ENCODE peak calls at places on chromosomes 4 and X, in six cellular contexts. R is activated naive CD4-positive, alpha-beta T cell treated with anti-CD3 and anti-CD28 coated beads, Interleukin-2, amount 10 ng/mL, durations not matched to agents 7 days and 5 days; E is ascending aorta; O is cardiac muscle cell; K is hippocampal formation; S is retina. D is an unnamed sample.

GRCh38 chr4:136946307-136946907 is 585.9 kb downstream of the PCDH18 start:
- DNase-seq in E (no peak), O (no peak), R (no peak), K (no peak), S (no peak), D (no peak)

GRCh38 chr4:183097251-183098079 is 1.6 kb upstream of the WWC2 start:
- DNase-seq in E (no peak), K (no peak), R (no peak), S (peak), O (peak), D (no peak)

GRCh38 chrX:150446995-150447394 is 83.9 kb downstream of the MAMLD1 start:
- DNase-seq in S (no peak), R (no peak), E (no peak), O (peak), K (no peak), D (no peak)

GRCh38 chr4:169756971-169757574 is 671 bp downstream of the HPF1 start:
- DNase-seq in O (no peak), K (no peak), E (no peak), R (no peak), S (peak), D (peak)

GRCh38 chr4:75672461-75673026 is 667 bp downstream of the G3BP2 start:
- DNase-seq in O (peak), R (peak), K (peak), S (peak), E (peak), D (peak)

GRCh38 chr4:150581611-150582010 is 340 bp upstream of the MAB21L2 start:
- DNase-seq in K (no peak), R (no peak), E (no peak), O (peak), S (peak), D (no peak)

GRCh38 chr4:127165971-127166370 is 466.8 kb upstream of the INTU start:
- DNase-seq in O (no peak), E (no peak), K (no peak), R (no peak), S (no peak), D (no peak)

GRCh38 chr4:77044458-77045124 is 31.2 kb downstream of the CCNI start:
- DNase-seq in O (peak), E (no peak), R (no peak), S (peak), K (no peak), D (peak)

GRCh38 chr4:1515763-1516162 is 109.5 kb upstream of the NKX1-1 start:
- DNase-seq in K (no peak), S (no peak), R (no peak), E (no peak), O (no peak), D (no peak)

GRCh38 chrX:153645921-153646481 is 1.0 kb upstream of the DUSP9 start:
- DNase-seq in S (no peak), E (no peak), K (no peak), R (no peak), O (no peak), D (no peak)

GRCh38 chrX:40008841-40009461 is 88.8 kb downstream of the BCOR start:
- DNase-seq in E (no peak), S (peak), O (peak), R (peak), K (no peak), D (no peak)

GRCh38 chr4:87353592-87353991 is 30.9 kb upstream of the HSD17B13 start:
- DNase-seq in O (peak), K (no peak), S (peak), R (peak), E (no peak), D (peak)

GRCh38 chr4:86443495-86443894 is 83.6 kb upstream of the MAPK10 start:
- DNase-seq in R (no peak), E (no peak), S (no peak), O (no peak), K (no peak), D (no peak)

GRCh38 chr4:182492456-182492855 is 249.3 kb downstream of the TENM3 start:
- DNase-seq in E (no peak), R (no peak), K (no peak), S (no peak), O (peak), D (peak)

GRCh38 chr4:85367815-85368214 is 107.1 kb upstream of the ARHGAP24 start:
- DNase-seq in R (no peak), S (no peak), O (no peak), E (no peak), K (no peak), D (no peak)

GRCh38 chr4:80045831-80046230 is 27.2 kb downstream of the ANTXR2 start:
- DNase-seq in O (peak), E (no peak), S (no peak), K (no peak), R (no peak), D (no peak)